ENCODE peak calls at places on chromosome 21, in seven cellular contexts. One of them, this sample, is unnamed.

GRCh38 chr21:15014220-15014619 is 50.6 kb downstream of the NRIP1 start:
- DNase-seq in tibial nerve: no peak
- DNase-seq in heart left ventricle: no peak
- DNase-seq in fibroblast of lung: no peak
- DNase-seq in HFF-Myc: no peak
- DNase-seq in astrocyte of the cerebellum: no peak
- DNase-seq in AG10803: no peak
- DNase-seq in this sample: no peak

GRCh38 chr21:19246018-19246417 is 842.4 kb upstream of the TMPRSS15 start:
- DNase-seq in fibroblast of lung: no peak
- DNase-seq in heart left ventricle: peak
- DNase-seq in AG10803: no peak
- DNase-seq in HFF-Myc: no peak
- DNase-seq in astrocyte of the cerebellum: no peak
- DNase-seq in tibial nerve: no peak
- DNase-seq in this sample: no peak

GRCh38 chr21:33244082-33244780 is 14.5 kb downstream of the IFNAR2 start:
- DNase-seq in fibroblast of lung: no peak
- DNase-seq in AG10803: no peak
- DNase-seq in HFF-Myc: no peak
- DNase-seq in heart left ventricle: no peak
- DNase-seq in tibial nerve: no peak
- DNase-seq in astrocyte of the cerebellum: no peak
- DNase-seq in this sample: no peak

GRCh38 chr21:26105819-26106218 is 64.8 kb downstream of the APP start:
- DNase-seq in fibroblast of lung: no peak
- DNase-seq in tibial nerve: no peak
- DNase-seq in AG10803: no peak
- DNase-seq in astrocyte of the cerebellum: no peak
- DNase-seq in HFF-Myc: no peak
- DNase-seq in heart left ventricle: no peak
- DNase-seq in this sample: no peak

GRCh38 chr21:21226472-21226871 is 228.3 kb downstream of the NCAM2 start:
- DNase-seq in astrocyte of the cerebellum: no peak
- DNase-seq in fibroblast of lung: no peak
- DNase-seq in HFF-Myc: no peak
- DNase-seq in tibial nerve: no peak
- DNase-seq in heart left ventricle: no peak
- DNase-seq in AG10803: no peak
- DNase-seq in this sample: no peak

GRCh38 chr21:14952916-14953315 is 111.9 kb downstream of the NRIP1 start:
- DNase-seq in heart left ventricle: no peak
- DNase-seq in HFF-Myc: no peak
- DNase-seq in fibroblast of lung: no peak
- DNase-seq in tibial nerve: no peak
- DNase-seq in astrocyte of the cerebellum: no peak
- DNase-seq in AG10803: no peak
- DNase-seq in this sample: peak

GRCh38 chr21:34276711-34277425 is 86.9 kb upstream of the KCNE2 start:
- DNase-seq in tibial nerve: no peak
- DNase-seq in fibroblast of lung: no peak
- DNase-seq in astrocyte of the cerebellum: no peak
- DNase-seq in AG10803: peak
- DNase-seq in HFF-Myc: no peak
- DNase-seq in heart left ventricle: no peak
- DNase-seq in this sample: no peak

GRCh38 chr21:33780631-33781030 is 135.0 kb downstream of the ATP5PO start:
- DNase-seq in heart left ventricle: no peak
- DNase-seq in fibroblast of lung: peak
- DNase-seq in astrocyte of the cerebellum: no peak
- DNase-seq in AG10803: peak
- DNase-seq in HFF-Myc: no peak
- DNase-seq in tibial nerve: no peak
- DNase-seq in this sample: no peak

GRCh38 chr21:15667010-15667409 is 62.8 kb upstream of the USP25 start:
- DNase-seq in tibial nerve: no peak
- DNase-seq in heart left ventricle: no peak
- DNase-seq in fibroblast of lung: peak
- DNase-seq in HFF-Myc: no peak
- DNase-seq in astrocyte of the cerebellum: peak
- DNase-seq in AG10803: peak
- DNase-seq in this sample: no peak

GRCh38 chr21:46202592-46203202 is 18.4 kb upstream of the SPATC1L start:
- DNase-seq in astrocyte of the cerebellum: no peak
- DNase-seq in AG10803: no peak
- DNase-seq in tibial nerve: no peak
- DNase-seq in heart left ventricle: peak
- DNase-seq in HFF-Myc: no peak
- DNase-seq in fibroblast of lung: no peak
- DNase-seq in this sample: no peak

GRCh38 chr21:18782721-18783120 is 379.1 kb upstream of the TMPRSS15 start:
- DNase-seq in tibial nerve: no peak
- DNase-seq in heart left ventricle: no peak
- DNase-seq in AG10803: no peak
- DNase-seq in HFF-Myc: no peak
- DNase-seq in astrocyte of the cerebellum: no peak
- DNase-seq in fibroblast of lung: no peak
- DNase-seq in this sample: no peak

GRCh38 chr21:28280611-28281010 is 712.1 kb downstream of the LTN1 start:
- DNase-seq in fibroblast of lung: no peak
- DNase-seq in AG10803: no peak
- DNase-seq in tibial nerve: no peak
- DNase-seq in astrocyte of the cerebellum: no peak
- DNase-seq in heart left ventricle: no peak
- DNase-seq in HFF-Myc: no peak
- DNase-seq in this sample: no peak

GRCh38 chr21:17467392-17467791 is 45.5 kb upstream of the CXADR start:
- DNase-seq in HFF-Myc: no peak
- DNase-seq in fibroblast of lung: peak
- DNase-seq in heart left ventricle: no peak
- DNase-seq in AG10803: no peak
- DNase-seq in tibial nerve: no peak
- DNase-seq in astrocyte of the cerebellum: no peak
- DNase-seq in this sample: peak

GRCh38 chr21:38787461-38788274 is 18.1 kb upstream of the ETS2 start:
- DNase-seq in heart left ventricle: no peak
- DNase-seq in astrocyte of the cerebellum: no peak
- DNase-seq in fibroblast of lung: peak
- DNase-seq in AG10803: peak
- DNase-seq in tibial nerve: no peak
- DNase-seq in HFF-Myc: peak
- DNase-seq in this sample: no peak

GRCh38 chr21:44957901-44958451 is 18.1 kb downstream of the SLX9 start:
- DNase-seq in AG10803: no peak
- DNase-seq in heart left ventricle: no peak
- DNase-seq in tibial nerve: no peak
- DNase-seq in fibroblast of lung: no peak
- DNase-seq in HFF-Myc: no peak
- DNase-seq in astrocyte of the cerebellum: no peak
- DNase-seq in this sample: no peak

GRCh38 chr21:34800797-34801518 is 132.2 kb downstream of the CLIC6 start:
- DNase-seq in fibroblast of lung: peak
- DNase-seq in HFF-Myc: no peak
- DNase-seq in tibial nerve: no peak
- DNase-seq in AG10803: peak
- DNase-seq in heart left ventricle: no peak
- DNase-seq in astrocyte of the cerebellum: no peak
- DNase-seq in this sample: no peak

GRCh38 chr21:37459575-37459974 is 93.0 kb downstream of the DYRK1A start:
- DNase-seq in HFF-Myc: no peak
- DNase-seq in tibial nerve: no peak
- DNase-seq in astrocyte of the cerebellum: no peak
- DNase-seq in heart left ventricle: no peak
- DNase-seq in fibroblast of lung: peak
- DNase-seq in AG10803: peak
- DNase-seq in this sample: no peak

GRCh38 chr21:37463083-37463780 is 96.7 kb downstream of the DYRK1A start:
- DNase-seq in astrocyte of the cerebellum: peak
- DNase-seq in AG10803: peak
- DNase-seq in tibial nerve: no peak
- DNase-seq in fibroblast of lung: peak
- DNase-seq in HFF-Myc: peak
- DNase-seq in heart left ventricle: no peak
- DNase-seq in this sample: no peak

GRCh38 chr21:37460196-37460595 is 93.6 kb downstream of the DYRK1A start:
- DNase-seq in HFF-Myc: no peak
- DNase-seq in tibial nerve: no peak
- DNase-seq in heart left ventricle: no peak
- DNase-seq in astrocyte of the cerebellum: no peak
- DNase-seq in AG10803: no peak
- DNase-seq in fibroblast of lung: no peak
- DNase-seq in this sample: no peak

GRCh38 chr21:37462087-37462861 is 95.7 kb downstream of the DYRK1A start:
- DNase-seq in HFF-Myc: no peak
- DNase-seq in AG10803: no peak
- DNase-seq in fibroblast of lung: no peak
- DNase-seq in tibial nerve: no peak
- DNase-seq in astrocyte of the cerebellum: no peak
- DNase-seq in heart left ventricle: no peak
- DNase-seq in this sample: no peak

GRCh38 chr21:37461494-37461893 is 94.9 kb downstream of the DYRK1A start:
- DNase-seq in HFF-Myc: no peak
- DNase-seq in AG10803: peak
- DNase-seq in heart left ventricle: no peak
- DNase-seq in tibial nerve: no peak
- DNase-seq in astrocyte of the cerebellum: no peak
- DNase-seq in fibroblast of lung: peak
- DNase-seq in this sample: no peak
- TF ChIP-seq CTCF in HFF-Myc: no peak
- TF ChIP-seq CTCF in AG10803: no peak
- TF ChIP-seq CTCF in heart left ventricle: no peak
- TF ChIP-seq CTCF in tibial nerve: no peak
- TF ChIP-seq CTCF in astrocyte of the cerebellum: no peak
- TF ChIP-seq CTCF in fibroblast of lung: no peak
- TF ChIP-seq CTCF in this sample: no peak

GRCh38 chr21:43667191-43667904 is 8.0 kb downstream of the RRP1B start:
- DNase-seq in heart left ventricle: no peak
- DNase-seq in fibroblast of lung: peak
- DNase-seq in AG10803: peak
- DNase-seq in astrocyte of the cerebellum: peak
- DNase-seq in tibial nerve: no peak
- DNase-seq in HFF-Myc: no peak
- DNase-seq in this sample: peak

GRCh38 chr21:43665879-43666278 is 6.5 kb downstream of the RRP1B start:
- DNase-seq in AG10803: no peak
- DNase-seq in tibial nerve: no peak
- DNase-seq in heart left ventricle: no peak
- DNase-seq in astrocyte of the cerebellum: no peak
- DNase-seq in HFF-Myc: no peak
- DNase-seq in fibroblast of lung: no peak
- DNase-seq in this sample: no peak

GRCh38 chr21:43663033-43663432 is 3.7 kb downstream of the RRP1B start:
- DNase-seq in fibroblast of lung: no peak
- DNase-seq in tibial nerve: no peak
- DNase-seq in AG10803: no peak
- DNase-seq in astrocyte of the cerebellum: no peak
- DNase-seq in HFF-Myc: no peak
- DNase-seq in heart left ventricle: no peak
- DNase-seq in this sample: no peak

GRCh38 chr21:43662286-43662685 is 2.9 kb downstream of the RRP1B start:
- DNase-seq in tibial nerve: no peak
- DNase-seq in HFF-Myc: no peak
- DNase-seq in heart left ventricle: no peak
- DNase-seq in astrocyte of the cerebellum: no peak
- DNase-seq in AG10803: no peak
- DNase-seq in fibroblast of lung: no peak
- DNase-seq in this sample: no peak

GRCh38 chr21:43664358-43664757 is 5.0 kb downstream of the RRP1B start:
- DNase-seq in astrocyte of the cerebellum: no peak
- DNase-seq in HFF-Myc: no peak
- DNase-seq in AG10803: no peak
- DNase-seq in heart left ventricle: no peak
- DNase-seq in fibroblast of lung: no peak
- DNase-seq in tibial nerve: no peak
- DNase-seq in this sample: no peak
- H3K4me3 ChIP-seq in astrocyte of the cerebellum: no peak
- H3K4me3 ChIP-seq in HFF-Myc: no peak
- H3K4me3 ChIP-seq in AG10803: no peak
- H3K4me3 ChIP-seq in heart left ventricle: no peak
- H3K4me3 ChIP-seq in fibroblast of lung: no peak
- H3K4me3 ChIP-seq in tibial nerve: no peak
- H3K4me3 ChIP-seq in this sample: no peak

DNA sequence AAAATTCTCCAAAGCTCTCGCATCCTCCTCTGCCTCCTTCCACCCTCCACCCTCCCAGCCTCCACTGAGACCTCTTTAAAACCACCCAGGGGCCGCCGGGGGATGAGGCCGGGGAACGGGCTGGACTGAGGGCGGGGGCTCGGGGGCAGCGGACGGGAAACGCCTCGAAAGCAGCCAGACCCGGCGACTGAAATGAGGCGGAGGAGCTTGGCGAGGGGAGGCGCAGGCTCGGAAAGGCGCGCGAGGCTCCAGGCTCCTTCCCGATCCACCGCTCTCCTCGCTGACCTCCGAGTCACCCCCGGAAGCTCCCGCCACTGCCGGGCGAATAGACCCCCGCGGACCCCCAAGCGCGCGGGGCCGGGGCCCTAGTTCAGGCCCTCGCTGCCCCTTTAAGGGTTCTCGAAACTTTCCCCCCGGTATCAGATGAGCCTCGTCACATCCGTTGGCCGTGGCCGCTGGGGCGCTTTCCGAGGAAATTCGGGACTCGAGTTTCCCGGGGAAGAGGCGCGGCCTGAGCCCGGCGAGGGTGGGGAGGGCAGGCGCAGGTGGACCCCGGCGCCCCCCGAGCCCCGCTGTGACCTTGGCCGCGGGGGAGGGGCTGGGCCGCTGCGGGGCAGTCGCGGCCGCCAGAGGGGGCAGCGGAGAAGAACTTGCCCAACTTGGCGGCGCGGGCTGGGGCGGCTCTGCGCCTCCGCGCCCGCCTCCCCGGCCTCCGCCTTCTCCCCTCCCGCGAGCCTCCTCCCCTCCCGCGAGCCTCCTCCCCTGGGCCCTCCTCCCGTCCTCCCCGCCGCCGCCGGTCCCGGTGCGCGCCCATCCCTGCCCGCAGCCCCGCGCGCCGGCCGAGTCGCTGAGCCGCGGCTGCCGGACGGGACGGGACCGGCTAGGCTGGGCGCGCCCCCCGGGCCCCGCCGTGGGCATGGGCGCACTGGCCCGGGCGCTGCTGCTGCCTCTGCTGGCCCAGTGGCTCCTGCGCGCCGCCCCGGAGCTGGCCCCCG is at the start of gene BACE2:
- DNase-seq in heart left ventricle: peak
- DNase-seq in astrocyte of the cerebellum: peak
- DNase-seq in fibroblast of lung: peak
- DNase-seq in tibial nerve: peak
- DNase-seq in HFF-Myc: no peak
- DNase-seq in AG10803: peak
- DNase-seq in this sample: no peak
- TF ChIP-seq CTCF in heart left ventricle: peak
- TF ChIP-seq CTCF in astrocyte of the cerebellum: peak
- TF ChIP-seq CTCF in fibroblast of lung: peak
- TF ChIP-seq CTCF in tibial nerve: peak
- TF ChIP-seq CTCF in HFF-Myc: peak
- TF ChIP-seq CTCF in AG10803: peak
- TF ChIP-seq CTCF in this sample: peak

DNA sequence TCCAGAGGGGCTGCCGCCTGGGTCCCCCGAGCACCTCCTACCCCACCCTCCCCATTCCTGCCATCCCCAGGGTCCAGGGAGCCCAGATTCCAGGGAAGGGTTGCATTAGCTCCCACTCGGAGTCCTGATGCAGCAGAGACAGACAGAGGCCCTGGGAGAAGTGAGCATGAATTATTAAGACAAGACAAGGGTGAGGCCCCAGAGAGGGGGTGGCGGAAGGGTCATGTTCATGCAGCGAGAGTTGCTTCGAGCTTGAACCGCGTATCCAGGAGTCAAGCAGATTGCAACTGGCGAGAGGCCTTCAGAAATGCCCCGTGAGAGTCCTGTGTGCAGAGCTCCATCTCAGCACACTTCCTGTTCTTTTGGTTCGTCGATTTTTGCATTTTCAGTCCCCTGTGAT is 14.8 kb downstream of the PDE9A start:
- DNase-seq in AG10803: no peak
- DNase-seq in HFF-Myc: no peak
- DNase-seq in fibroblast of lung: no peak
- DNase-seq in tibial nerve: no peak
- DNase-seq in heart left ventricle: no peak
- DNase-seq in astrocyte of the cerebellum: no peak
- DNase-seq in this sample: no peak
- H3K4me3 ChIP-seq in AG10803: no peak
- H3K4me3 ChIP-seq in HFF-Myc: no peak
- H3K4me3 ChIP-seq in fibroblast of lung: no peak
- H3K4me3 ChIP-seq in tibial nerve: no peak
- H3K4me3 ChIP-seq in heart left ventricle: no peak
- H3K4me3 ChIP-seq in astrocyte of the cerebellum: no peak
- H3K4me3 ChIP-seq in this sample: no peak